ENCODE peak calls at places on chromosomes 5 and 9, in five cellular contexts. P is MV-4-11, V is HL-60, Z is progenitor cell of endocrine pancreas, J is NCI-H510A treated with DMSO at 0.1 percent for 48 hours. L is an unnamed sample.

GRCh38 chr9:94014066-94014654 is 59.0 kb upstream of the BARX1 start:
- DNase-seq in P (peak; percentile 13), V (peak; percentile 11), Z (no peak), J (peak; percentile 46), L (peak; percentile 19)

GRCh38 chr9:88775559-88775958 is 215.7 kb upstream of the S1PR3 start:
- DNase-seq in P (no peak), V (no peak), Z (no peak), J (no peak), L (no peak)

GRCh38 chr5:153079396-153079795 is 411.1 kb upstream of the GRIA1 start:
- DNase-seq in P (no peak), V (no peak), Z (no peak), J (no peak), L (no peak)

GRCh38 chr9:4986291-4986690 is 1.2 kb downstream of the JAK2 start:
- DNase-seq in P (peak; percentile 20), V (no peak), Z (no peak), J (no peak), L (no peak)

GRCh38 chr9:117860849-117861248 is 156.6 kb downstream of the TLR4 start:
- DNase-seq in P (no peak), V (no peak), Z (no peak), J (no peak), L (no peak)

GRCh38 chr9:112233769-112234168 is 58.7 kb upstream of the SUSD1 start:
- DNase-seq in P (peak; percentile 48), V (peak; percentile 42), Z (no peak), J (no peak), L (no peak)

GRCh38 chr5:58133631-58134296 is 326.1 kb downstream of the PLK2 start:
- DNase-seq in P (no peak), V (no peak), Z (no peak), J (no peak), L (peak; percentile 23)

GRCh38 chr9:136328622-136329041 is 1.3 kb downstream of the GPSM1 start:
- DNase-seq in P (no peak), V (no peak), Z (no peak), J (no peak), L (no peak)

GRCh38 chr5:133890308-133890707 is 78.1 kb downstream of the C5orf15 start:
- DNase-seq in P (no peak), V (no peak), Z (no peak), J (no peak), L (no peak)

GRCh38 chr9:89734561-89734960 is 129.7 kb downstream of the GADD45G start:
- DNase-seq in P (no peak), V (no peak), Z (no peak), J (no peak), L (no peak)

GRCh38 chr5:93247126-93247525 is 333.9 kb downstream of the NR2F1-AS1 start:
- DNase-seq in P (no peak), V (no peak), Z (no peak), J (no peak), L (no peak)

GRCh38 chr5:139759219-139759721 is 36.3 kb upstream of the PSD2 start:
- DNase-seq in P (peak; percentile 55), V (no peak), Z (no peak), J (no peak), L (no peak)

GRCh38 chr9:83056180-83056579 is 6.8 kb downstream of the RASEF start:
- DNase-seq in P (no peak), V (no peak), Z (no peak), J (peak; percentile 89), L (no peak)

GRCh38 chr5:148659641-148660345 is 5.5 kb upstream of the HTR4 start:
- DNase-seq in P (no peak), V (no peak), Z (no peak), J (peak; percentile 12), L (no peak)

GRCh38 chr9:133768859-133769510 is 30.8 kb upstream of the SARDH start:
- DNase-seq in P (no peak), V (no peak), Z (peak; percentile 8), J (no peak), L (peak; percentile 1)

GRCh38 chr5:79835220-79835714 is 145.6 kb downstream of the CMYA5 start:
- DNase-seq in P (no peak), V (no peak), Z (no peak), J (no peak), L (no peak)

GRCh38 chr5:10158886-10159285 is 90.8 kb downstream of the ATPSCKMT start:
- DNase-seq in P (no peak), V (no peak), Z (no peak), J (no peak), L (no peak)

GRCh38 chr9:79489241-79490000 is 82.3 kb upstream of the TLE4 start:
- DNase-seq in P (peak; percentile 54), V (peak; percentile 22), Z (no peak), J (peak; percentile 80), L (no peak)

GRCh38 chr9:3578786-3579185 is 53.0 kb upstream of the RFX3 start:
- DNase-seq in P (peak; percentile 58), V (no peak), Z (no peak), J (no peak), L (no peak)

GRCh38 chr9:136807281-136808074 is at the start of gene RABL6:
- DNase-seq in P (peak; percentile 68), V (peak; percentile 78), Z (peak; percentile 61), J (peak; percentile 57), L (peak; percentile 72)

L was measured in NCI-H146.